ENCODE peak calls at places on chromosome 1, in four cellular contexts. X is fibroblast of lung, U is GM23338, Z is fibroblast of mammary gland. L is an unnamed sample.

GRCh38 chr1:65198095-65198494 is 50.1 kb downstream of the AK4 start:
- DNase-seq in X (peak), U (no peak), Z (peak), L (no peak)

GRCh38 chr1:25568834-25569598 is 25.6 kb downstream of the LDLRAP1 start:
- DNase-seq in X (peak), U (no peak), Z (peak), L (peak)

GRCh38 chr1:162062542-162063015 is 6.9 kb upstream of the NOS1AP start:
- DNase-seq in X (peak), U (no peak), Z (peak), L (no peak)

GRCh38 chr1:84122780-84123382 is 21.2 kb upstream of the PRKACB start:
- DNase-seq in X (peak), U (peak), Z (peak), L (peak)

GRCh38 chr1:62879962-62880361 is 96.0 kb downstream of the ATG4C start:
- DNase-seq in X (no peak), U (no peak), Z (no peak), L (no peak)

GRCh38 chr1:20440785-20441200 is 45.2 kb downstream of the CAMK2N1 start:
- DNase-seq in X (peak), U (peak), Z (peak), L (peak)

GRCh38 chr1:87644033-87644432 is 315.4 kb downstream of the LMO4 start:
- DNase-seq in X (peak), U (no peak), Z (no peak), L (no peak)

GRCh38 chr1:116666747-116667576 is 571 bp downstream of the IGSF3 start:
- DNase-seq in X (no peak), U (peak), Z (no peak), L (peak)

GRCh38 chr1:30035522-30036228 is 687.7 kb downstream of the MATN1 start:
- DNase-seq in X (no peak), U (no peak), Z (no peak), L (no peak)

GRCh38 chr1:184827600-184828368 is 73.1 kb upstream of the EDEM3 start:
- DNase-seq in X (peak), U (no peak), Z (peak), L (peak)

GRCh38 chr1:115337276-115337632 is 795 bp downstream of the NGF start:
- DNase-seq in X (no peak), U (no peak), Z (no peak), L (peak)
- H3K4me3 ChIP-seq in X (peak), U (peak), Z (peak), L (peak)

GRCh38 chr1:2548068-2548589 is 8.0 kb upstream of the TNFRSF14 start:
- DNase-seq in X (peak), U (peak), Z (peak), L (peak)

GRCh38 chr1:2546515-2547209 is 9.5 kb upstream of the TNFRSF14 start:
- DNase-seq in X (peak), U (peak), Z (peak), L (peak)

GRCh38 chr1:2545754-2546514 is 10.2 kb upstream of the TNFRSF14 start:
- DNase-seq in X (peak), U (peak), Z (peak), L (peak)

GRCh38 chr1:2544875-2545638 is 11.1 kb upstream of the TNFRSF14 start:
- DNase-seq in X (no peak), U (no peak), Z (no peak), L (no peak)

DNA sequence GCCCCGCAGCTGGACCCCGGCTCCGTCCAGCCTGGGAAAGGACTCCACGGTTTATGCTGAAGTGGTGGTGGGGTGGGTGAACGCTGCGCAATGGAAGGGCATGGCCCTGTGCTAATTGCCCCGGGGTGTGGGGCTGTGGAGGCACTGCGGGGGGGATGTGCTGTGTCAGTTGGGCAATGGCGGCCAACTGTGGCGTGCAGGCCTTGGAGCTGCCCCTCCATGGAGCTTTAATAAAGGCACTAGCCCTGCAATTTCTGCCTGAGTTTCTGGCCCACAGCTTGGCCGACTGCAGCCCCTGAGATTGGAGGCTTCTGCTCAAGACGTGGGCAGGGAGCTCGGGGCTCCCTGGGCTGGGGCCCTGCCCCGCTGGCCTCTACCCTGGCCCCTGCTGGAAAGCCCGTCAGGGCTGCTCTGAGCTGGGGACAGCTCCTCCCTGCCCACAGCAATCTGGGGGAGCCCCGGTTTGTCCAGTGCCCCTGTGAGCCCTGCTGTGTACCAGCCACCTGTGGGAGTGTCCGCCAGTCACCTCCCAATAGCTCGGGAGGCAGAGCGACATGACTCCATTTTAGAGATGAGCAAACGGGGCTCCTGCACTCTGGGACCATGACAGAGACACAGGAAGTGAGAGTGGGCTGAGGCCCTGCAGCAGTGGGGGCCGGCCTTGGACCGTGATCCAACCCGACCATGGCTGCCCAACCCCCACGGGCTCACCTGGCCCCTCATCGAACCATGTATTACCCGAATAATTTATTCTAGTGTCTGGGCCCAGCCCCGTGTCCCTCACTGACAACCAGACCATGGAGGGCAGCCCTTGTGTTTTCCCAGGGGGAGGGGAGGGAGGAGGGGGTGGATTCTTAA is 8.7 kb upstream of the TNFRSF14 start:
- DNase-seq in X (no peak), U (no peak), Z (no peak), L (no peak)
- H3K4me3 ChIP-seq in X (no peak), U (peak), Z (no peak), L (peak)

DNA sequence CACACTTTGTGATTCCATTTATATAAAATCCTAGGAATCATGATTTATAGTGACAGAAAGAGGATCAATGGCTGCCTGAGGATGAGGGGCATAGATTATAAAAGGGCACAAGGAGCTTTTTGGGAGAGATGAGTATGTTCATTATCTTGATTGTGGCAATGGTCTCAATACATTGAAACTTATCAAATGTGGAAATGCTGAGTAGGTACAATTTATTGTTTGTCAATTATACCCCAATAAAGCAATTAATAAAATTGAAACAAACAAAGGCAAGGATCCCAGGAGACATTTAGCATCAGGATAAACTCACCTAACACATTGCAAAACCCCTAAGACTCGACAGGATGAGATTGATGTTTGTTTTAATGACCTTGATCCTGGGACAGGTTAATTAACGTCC is 153.1 kb upstream of the KLHDC7A start:
- DNase-seq in X (no peak), U (no peak), Z (no peak), L (no peak)
- H3K4me3 ChIP-seq in X (no peak), U (no peak), Z (no peak), L (no peak)

GRCh38 chr1:228990906-228991569 is 255.8 kb downstream of the RHOU start:
- DNase-seq in X (no peak), U (no peak), Z (no peak), L (no peak)
- H3K4me3 ChIP-seq in X (no peak), U (no peak), Z (no peak), L (no peak)

GRCh38 chr1:40384413-40384762 is 10.9 kb downstream of the SMAP2 start:
- DNase-seq in X (no peak), U (peak), Z (no peak), L (no peak)
- H3K4me3 ChIP-seq in X (no peak), U (no peak), Z (no peak), L (no peak)

GRCh38 chr1:50418600-50419109 is 4.6 kb downstream of the DMRTA2 start:
- DNase-seq in X (no peak), U (peak), Z (no peak), L (no peak)
- H3K4me3 ChIP-seq in X (peak), U (peak), Z (no peak), L (no peak)

DNA sequence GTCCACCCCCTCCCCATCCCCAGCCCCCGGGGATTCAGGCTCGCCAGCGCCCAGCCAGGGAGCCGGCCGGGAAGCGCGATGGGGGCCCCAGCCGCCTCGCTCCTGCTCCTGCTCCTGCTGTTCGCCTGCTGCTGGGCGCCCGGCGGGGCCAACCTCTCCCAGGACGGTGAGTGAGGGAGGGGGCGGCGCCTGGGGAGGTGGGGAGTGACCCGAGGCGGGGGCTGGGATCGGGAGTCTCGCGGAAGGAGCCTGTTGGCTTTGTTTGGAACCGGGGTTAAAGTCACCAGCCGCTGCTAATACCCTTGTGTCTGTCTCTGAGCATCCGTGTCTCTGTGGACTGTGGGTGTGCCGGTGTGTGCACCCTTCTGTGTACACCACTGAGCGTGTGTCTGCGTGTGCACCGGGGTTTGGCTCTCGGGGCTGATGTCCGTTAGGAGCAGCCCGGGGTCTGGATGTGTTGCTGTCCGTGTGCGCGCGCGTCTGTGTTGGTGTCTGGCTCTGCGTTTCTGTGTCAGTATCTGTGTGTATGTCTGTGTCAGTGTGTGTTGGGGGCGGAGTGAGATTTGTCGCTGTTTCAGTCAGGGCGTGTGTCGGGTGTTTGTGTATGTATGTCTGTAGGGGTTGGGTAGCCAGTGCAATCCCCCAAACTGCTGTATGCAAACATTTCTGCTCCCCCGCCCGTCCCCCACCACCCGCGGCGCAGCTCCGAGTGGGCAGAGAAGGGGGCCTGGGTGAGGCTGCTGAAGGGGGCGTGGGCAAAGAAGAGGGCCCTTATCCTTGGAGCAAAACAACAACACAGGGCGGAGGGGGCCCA is 480 bp downstream of the CADM3 start:
- DNase-seq in X (no peak), U (peak), Z (no peak), L (peak)
- H3K4me3 ChIP-seq in X (no peak), U (peak), Z (peak), L (no peak)

GRCh38 chr1:7902478-7903084 is 38.1 kb downstream of the TNFRSF9 start:
- DNase-seq in X (peak), U (peak), Z (peak), L (peak)
- H3K4me3 ChIP-seq in X (no peak), U (no peak), Z (no peak), L (no peak)

GRCh38 chr1:208265525-208265924 is 21.3 kb upstream of the PLXNA2 start:
- DNase-seq in X (no peak), U (no peak), Z (no peak), L (no peak)
- H3K4me3 ChIP-seq in X (no peak), U (no peak), Z (no peak), L (no peak)

GRCh38 chr1:213619026-213619425 is 368.7 kb upstream of the PROX1 start:
- DNase-seq in X (no peak), U (no peak), Z (no peak), L (no peak)
- H3K4me3 ChIP-seq in X (no peak), U (no peak), Z (no peak), L (no peak)